ENCODE peak calls at places on chromosomes 4 and X, in nine cellular contexts. M is psoas muscle; O is NCI-H446 treated with DMSO at 0.1 percent for 48 hours; R is SJSA1; F is stimulated activated CD4-positive, alpha-beta T cell treated with anti-CD3 and anti-CD28 coated beads, Interleukin-4, amount 100 ng/mL, for 24 hours; A is omental fat pad; W is CD8-positive, alpha-beta T cell; K is MG63; T is activated T-helper 1 cell treated with anti-CD3 and anti-CD28 coated beads, Interleukin-12 subunit alpha, Interleukin-12 subunit beta, Interleukin-2, Interleukin-4 antibody, amounts not matched to agents 30 ng/mL and 10 ng/mL and 1 ng/mL, durations not matched to agents 14 hours and 24 hours and 36 hours. H is an unnamed sample.

GRCh38 chr4:31052519-31052918 is 332.4 kb downstream of the PCDH7 start:
- DNase-seq in M (no peak), O (no peak), R (no peak), F (no peak), A (no peak), W (no peak), K (no peak), T (no peak), H (no peak)

GRCh38 chr4:33959519-33959918 is 2284.8 kb downstream of the ARAP2 start:
- DNase-seq in M (no peak), O (no peak), R (no peak), F (no peak), A (no peak), W (no peak), K (no peak), T (no peak), H (no peak)

GRCh38 chr4:182643801-182644311 is 273.3 kb downstream of the DCTD start:
- DNase-seq in M (no peak), O (no peak), R (peak), F (no peak), A (no peak), W (no peak), K (peak), T (no peak), H (no peak)

GRCh38 chr4:74006009-74006476 is 7.6 kb upstream of the CXCL5 start:
- DNase-seq in M (no peak), O (no peak), R (no peak), F (no peak), A (no peak), W (no peak), K (no peak), T (no peak), H (no peak)

GRCh38 chr4:74410741-74411140 is 34.2 kb upstream of the AREG start:
- DNase-seq in M (no peak), O (no peak), R (no peak), F (no peak), A (no peak), W (no peak), K (no peak), T (no peak), H (no peak)

GRCh38 chr4:56468097-56468422 is 643 bp downstream of the SRP72 start:
- DNase-seq in M (no peak), O (no peak), R (peak), F (no peak), A (no peak), W (peak), K (peak), T (peak), H (no peak)

GRCh38 chr4:110754726-110755125 is 131.8 kb upstream of the PITX2 start:
- DNase-seq in M (no peak), O (no peak), R (no peak), F (no peak), A (no peak), W (no peak), K (no peak), T (no peak), H (no peak)

GRCh38 chr4:4685810-4686209 is 144.0 kb upstream of the STX18 start:
- DNase-seq in M (no peak), O (no peak), R (no peak), F (no peak), A (no peak), W (no peak), K (no peak), T (no peak), H (no peak)

GRCh38 chr4:71906096-71906495 is 122.2 kb upstream of the GC start:
- DNase-seq in M (no peak), O (no peak), R (no peak), F (no peak), A (no peak), W (no peak), K (no peak), T (no peak), H (no peak)

GRCh38 chrX:71859637-71860036 is 51.0 kb upstream of the NHSL2 start:
- DNase-seq in M (no peak), O (peak), R (peak), F (peak), A (no peak), W (peak), K (no peak), T (no peak), H (no peak)

GRCh38 chr4:113294910-113295309 is 245.5 kb downstream of the ANK2 start:
- DNase-seq in M (no peak), O (no peak), R (no peak), F (no peak), A (no peak), W (no peak), K (no peak), T (no peak), H (no peak)

GRCh38 chr4:183546376-183546775 is 41.5 kb downstream of the ING2 start:
- DNase-seq in M (no peak), O (no peak), R (no peak), F (no peak), A (no peak), W (no peak), K (no peak), T (no peak), H (no peak)

GRCh38 chr4:14967982-14968381 is 34.3 kb upstream of the CPEB2 start:
- DNase-seq in M (no peak), O (no peak), R (no peak), F (no peak), A (no peak), W (no peak), K (no peak), T (no peak), H (no peak)

GRCh38 chrX:42290608-42291007 is 367.3 kb upstream of the CASK start:
- DNase-seq in M (no peak), O (no peak), R (no peak), F (no peak), A (no peak), W (no peak), K (no peak), T (no peak), H (no peak)

GRCh38 chr4:55358668-55359067 is 12.6 kb downstream of the SRD5A3 start:
- DNase-seq in M (no peak), O (no peak), R (peak), F (peak), A (no peak), W (no peak), K (no peak), T (no peak), H (no peak)

GRCh38 chrX:46791927-46792825 is 33.3 kb upstream of the SLC9A7 start:
- DNase-seq in M (no peak), O (no peak), R (peak), F (peak), A (no peak), W (no peak), K (peak), T (no peak), H (peak)

GRCh38 chr4:158801677-158802076 is 32.9 kb downstream of the FNIP2 start:
- DNase-seq in M (no peak), O (no peak), R (no peak), F (no peak), A (no peak), W (no peak), K (no peak), T (no peak), H (no peak)

GRCh38 chr4:24793219-24794005 is 2.0 kb upstream of the SOD3 start:
- DNase-seq in M (no peak), O (no peak), R (no peak), F (no peak), A (no peak), W (no peak), K (no peak), T (no peak), H (no peak)

GRCh38 chrX:68018248-68019203 is 414.8 kb downstream of the OPHN1 start:
- DNase-seq in M (no peak), O (no peak), R (peak), F (no peak), A (no peak), W (no peak), K (peak), T (no peak), H (no peak)

GRCh38 chrX:70338290-70338689 is 48.4 kb downstream of the KIF4A start:
- DNase-seq in M (no peak), O (no peak), R (no peak), F (no peak), A (no peak), W (no peak), K (no peak), T (no peak), H (no peak)

GRCh38 chr4:151801547-151802516 is 41.0 kb upstream of the GATB start:
- DNase-seq in M (peak), O (no peak), R (peak), F (peak), A (no peak), W (peak), K (peak), T (peak), H (no peak)

GRCh38 chrX:151596282-151596681 is 32.8 kb downstream of the PASD1 start:
- DNase-seq in M (no peak), O (no peak), R (no peak), F (no peak), A (no peak), W (no peak), K (no peak), T (no peak), H (no peak)

GRCh38 chr4:73731968-73732610 is 8.3 kb upstream of the CXCL8 start:
- DNase-seq in M (no peak), O (no peak), R (no peak), F (no peak), A (no peak), W (no peak), K (no peak), T (no peak), H (no peak)

GRCh38 chr4:108535757-108536156 is 84.6 kb upstream of the RPL34 start:
- DNase-seq in M (no peak), O (no peak), R (no peak), F (no peak), A (no peak), W (no peak), K (no peak), T (no peak), H (no peak)

GRCh38 chr4:71602271-71602890 is 181.5 kb downstream of the GC start:
- DNase-seq in M (no peak), O (no peak), R (peak), F (no peak), A (no peak), W (no peak), K (no peak), T (no peak), H (no peak)

GRCh38 chr4:4853921-4854648 is 5.4 kb upstream of the MSX1 start:
- DNase-seq in M (peak), O (no peak), R (no peak), F (no peak), A (no peak), W (no peak), K (no peak), T (no peak), H (no peak)

GRCh38 chr4:128134925-128135324 is 73.8 kb downstream of the LARP1B start:
- DNase-seq in M (no peak), O (no peak), R (no peak), F (no peak), A (no peak), W (no peak), K (no peak), T (no peak), H (no peak)

GRCh38 chr4:78131403-78131802 is 74.3 kb downstream of the FRAS1 start:
- DNase-seq in M (no peak), O (no peak), R (peak), F (no peak), A (no peak), W (no peak), K (peak), T (no peak), H (no peak)

GRCh38 chr4:10063544-10064300 is 42.4 kb upstream of the SLC2A9 start:
- DNase-seq in M (peak), O (peak), R (no peak), F (no peak), A (no peak), W (no peak), K (peak), T (no peak), H (peak)

GRCh38 chrX:45843518-45843917 is 642.8 kb upstream of the DIPK2B start:
- DNase-seq in M (no peak), O (no peak), R (no peak), F (no peak), A (no peak), W (no peak), K (no peak), T (no peak), H (no peak)

GRCh38 chr4:182492456-182492855 is 249.3 kb downstream of the TENM3 start:
- DNase-seq in M (no peak), O (no peak), R (peak), F (no peak), A (no peak), W (no peak), K (no peak), T (no peak), H (no peak)

GRCh38 chr4:8703857-8704495 is 111.4 kb downstream of the CPZ start:
- DNase-seq in M (peak), O (no peak), R (no peak), F (no peak), A (no peak), W (no peak), K (no peak), T (no peak), H (peak)